ENCODE peak calls at places on chromosomes 12 and 14, in ten cellular contexts. C is spleen, P is NB4, A is suprapubic skin, T is heart left ventricle, N is body of pancreas, O is transverse colon, I is A549, X is uterus, R is esophagus squamous epithelium. Q is an unnamed sample.

GRCh38 chr12:52924764-52925716 is 20.2 kb upstream of the KRT8 start:
- DNase-seq in N (peak), A (no peak), O (peak), R (no peak), C (no peak), T (no peak), X (peak), P (no peak), I (peak), Q (no peak)

GRCh38 chr12:118307069-118307954 is 65.4 kb downstream of the TAOK3 start:
- DNase-seq in A (no peak), P (peak), I (peak), T (peak), R (no peak), X (peak), O (no peak), C (no peak), N (no peak), Q (no peak)

GRCh38 chr12:120006248-120006975 is 17.4 kb downstream of the BICDL1 start:
- DNase-seq in P (no peak), O (no peak), T (no peak), R (no peak), A (no peak), X (no peak), I (no peak), C (no peak), N (no peak), Q (no peak)

GRCh38 chr14:61644834-61645233 is 50.5 kb upstream of the HIF1A start:
- DNase-seq in I (no peak), A (no peak), X (no peak), T (no peak), C (no peak), R (no peak), P (no peak), N (no peak), O (no peak), Q (no peak)

GRCh38 chr14:78959674-78960264 is 789.6 kb downstream of the NRXN3 start:
- DNase-seq in R (no peak), C (no peak), T (peak), P (peak), O (peak), I (peak), X (peak), A (peak), N (peak), Q (peak)

GRCh38 chr12:32595251-32595650 is 83.8 kb upstream of the DNM1L start:
- DNase-seq in C (no peak), I (no peak), X (no peak), O (no peak), A (no peak), P (no peak), T (no peak), N (no peak), R (no peak), Q (no peak)

GRCh38 chr12:60394680-60395079 is 798.9 kb downstream of the SLC16A7 start:
- DNase-seq in C (no peak), I (no peak), T (no peak), A (no peak), X (no peak), N (no peak), R (no peak), O (no peak), P (peak), Q (no peak)

GRCh38 chr14:40096968-40097367 is 664.7 kb upstream of the FBXO33 start:
- DNase-seq in A (no peak), C (no peak), N (no peak), O (no peak), T (no peak), P (no peak), X (no peak), R (no peak), I (no peak), Q (no peak)

GRCh38 chr12:59193476-59194050 is 273.3 kb upstream of the LRIG3 start:
- DNase-seq in O (no peak), N (no peak), A (no peak), R (no peak), I (no peak), X (no peak), T (no peak), P (no peak), C (no peak), Q (no peak)

GRCh38 chr12:25130741-25131188 is 64.2 kb downstream of the DNAI7 start:
- DNase-seq in T (no peak), N (no peak), I (peak), A (no peak), R (no peak), P (peak), X (no peak), O (no peak), C (no peak), Q (peak)

GRCh38 chr12:119659289-119659897 is 8.5 kb upstream of the PRKAB1 start:
- DNase-seq in R (no peak), O (peak), X (no peak), T (no peak), I (peak), P (peak), A (no peak), N (peak), C (no peak), Q (peak)

GRCh38 chr12:117447665-117448366 is 86.4 kb upstream of the NOS1 start:
- DNase-seq in P (no peak), X (no peak), I (no peak), R (no peak), N (no peak), A (no peak), T (no peak), O (peak), C (peak), Q (no peak)

GRCh38 chr12:129997239-129997638 is 93.4 kb upstream of the TMEM132D start:
- DNase-seq in A (no peak), I (no peak), C (no peak), O (no peak), R (no peak), T (no peak), P (no peak), N (no peak), X (no peak), Q (no peak)

GRCh38 chr12:121170581-121171260 is 38.0 kb downstream of the P2RX7 start:
- DNase-seq in I (no peak), A (no peak), P (peak), N (no peak), C (no peak), X (no peak), O (no peak), R (no peak), T (no peak), Q (no peak)

GRCh38 chr14:101578489-101578888 is 17.2 kb downstream of the DIO3 start:
- DNase-seq in P (no peak), T (no peak), X (no peak), N (no peak), R (no peak), O (no peak), A (no peak), C (peak), I (no peak), Q (no peak)

GRCh38 chr12:89327477-89328094 is 24.7 kb downstream of the DUSP6 start:
- DNase-seq in O (no peak), R (no peak), I (no peak), N (no peak), A (no peak), C (no peak), P (no peak), X (no peak), T (no peak), Q (no peak)

GRCh38 chr14:61475316-61475715 is 153.9 kb downstream of the PRKCH start:
- DNase-seq in I (peak), A (no peak), P (peak), X (no peak), N (no peak), R (no peak), O (no peak), C (no peak), T (no peak), Q (peak)

GRCh38 chr14:101960225-101960624 is 4.1 kb upstream of the DYNC1H1 start:
- DNase-seq in A (no peak), X (no peak), P (peak), T (no peak), R (no peak), N (no peak), I (no peak), O (no peak), C (peak), Q (peak)

GRCh38 chr12:121537814-121538698 is 42.8 kb downstream of the KDM2B start:
- DNase-seq in N (no peak), I (no peak), O (peak), P (peak), C (no peak), R (no peak), A (no peak), T (no peak), X (no peak), Q (peak)

GRCh38 chr12:95002754-95003153 is 743 bp downstream of the NDUFA12 start:
- DNase-seq in I (no peak), X (no peak), N (no peak), R (no peak), C (no peak), T (no peak), P (no peak), O (no peak), A (no peak), Q (peak)

GRCh38 chr12:112680993-112681392 is 110.6 kb upstream of the RPH3A start:
- DNase-seq in A (no peak), I (no peak), T (no peak), X (no peak), P (no peak), C (no peak), R (no peak), N (no peak), O (no peak), Q (no peak)

GRCh38 chr14:76697246-76697645 is 64.0 kb upstream of the VASH1 start:
- DNase-seq in R (no peak), T (no peak), X (no peak), N (no peak), P (no peak), O (no peak), I (no peak), C (no peak), A (no peak), Q (no peak)

GRCh38 chr14:76695263-76695920 is 65.9 kb upstream of the VASH1 start:
- DNase-seq in T (no peak), C (no peak), A (no peak), X (no peak), O (no peak), I (no peak), P (no peak), N (no peak), R (no peak), Q (no peak)

GRCh38 chr14:76696791-76697190 is 64.5 kb upstream of the VASH1 start:
- DNase-seq in T (no peak), O (no peak), I (no peak), X (no peak), R (no peak), P (no peak), C (no peak), A (no peak), N (no peak), Q (no peak)

GRCh38 chr14:76696361-76696760 is 64.9 kb upstream of the VASH1 start:
- DNase-seq in A (no peak), C (no peak), N (no peak), I (no peak), T (no peak), R (no peak), P (no peak), O (no peak), X (no peak), Q (no peak)

GRCh38 chr14:76694106-76694505 is 67.2 kb upstream of the VASH1 start:
- DNase-seq in A (no peak), R (no peak), O (no peak), C (no peak), P (no peak), N (no peak), X (no peak), I (no peak), T (no peak), Q (no peak)
- TF ChIP-seq POLR2A in A (no peak), R (no peak), O (no peak), C (no peak), P (no peak), N (no peak), X (no peak), I (no peak), T (no peak), Q (no peak)

GRCh38 chr14:89954045-89955021 is at the start of gene EFCAB11:
- DNase-seq in C (peak), P (peak), A (peak), T (peak), N (peak), X (peak), I (peak), R (peak), O (peak), Q (peak)
- TF ChIP-seq POLR2A in C (no peak), P (peak), A (no peak), T (peak), N (peak), X (no peak), I (peak), R (no peak), O (peak), Q (peak)

DNA sequence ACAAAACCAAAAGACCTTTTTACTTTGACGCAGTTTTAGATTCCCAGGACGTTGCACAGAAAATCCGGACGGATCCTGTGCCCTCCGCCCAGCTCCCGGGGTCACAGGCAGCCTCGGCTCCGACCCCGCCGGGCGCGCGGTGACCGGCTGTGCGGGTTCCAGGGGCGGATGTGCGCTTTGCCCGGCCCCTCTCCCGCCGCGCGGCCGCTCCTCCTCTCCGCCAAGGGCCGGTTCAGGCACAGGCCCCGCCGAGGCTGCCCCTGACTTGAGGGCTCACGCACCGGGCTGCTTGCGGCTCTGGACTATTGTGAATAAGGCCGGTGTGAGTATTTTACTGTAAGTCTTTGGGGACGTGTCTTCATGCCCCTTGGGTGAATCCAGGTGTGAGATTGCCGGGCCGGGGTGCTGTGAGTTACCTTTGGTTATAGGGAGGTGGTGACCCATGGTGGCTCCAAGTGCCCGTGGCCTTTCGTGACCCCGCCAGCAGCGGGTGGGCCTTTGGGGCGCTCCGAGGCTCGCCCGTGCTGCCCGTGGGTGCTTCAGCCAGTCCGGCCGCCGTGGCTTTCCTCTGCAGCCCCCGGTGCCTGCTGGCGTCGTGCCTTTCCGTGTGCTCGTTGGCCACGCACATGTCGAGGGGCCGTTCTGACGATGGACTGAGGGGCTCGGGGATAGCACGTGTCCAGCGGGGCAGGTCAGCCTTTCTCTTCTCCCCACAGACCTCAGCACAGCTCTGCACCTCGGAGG is 45.9 kb downstream of the NOC4L start:
- DNase-seq in P (no peak), I (peak), T (no peak), X (no peak), R (no peak), N (no peak), C (peak), O (peak), A (no peak), Q (peak)
- TF ChIP-seq POLR2A in P (no peak), I (no peak), T (no peak), X (no peak), R (no peak), N (no peak), C (no peak), O (no peak), A (no peak), Q (no peak)

GRCh38 chr12:103441437-103442186 is 54.2 kb downstream of the C12orf42 start:
- DNase-seq in R (no peak), T (no peak), X (no peak), P (peak), O (peak), I (no peak), N (no peak), A (no peak), C (peak), Q (no peak)
- TF ChIP-seq POLR2A in R (no peak), T (no peak), X (no peak), P (no peak), O (peak), I (no peak), N (no peak), A (no peak), C (peak), Q (no peak)